ENCODE peak calls at places on chromosomes 12 and 14, in eight cellular contexts. L, S, G, F, M, Y, W and J are unnamed samples.

GRCh38 chr12:123106640-123107359 is 44.1 kb downstream of the PITPNM2 start:
- DNase-seq in L (no peak), S (no peak), G (no peak), F (no peak), M (no peak), Y (peak; percentile 77), W (no peak), J (peak; percentile 90)

GRCh38 chr12:90999518-90999917 is 5.3 kb downstream of the EPYC start:
- DNase-seq in L (no peak), S (no peak), G (peak; percentile 34), F (no peak), M (peak; percentile 51), Y (no peak), W (no peak), J (no peak)

GRCh38 chr12:11576104-11576503 is 73.4 kb upstream of the ETV6 start:
- DNase-seq in L (no peak), S (no peak), G (peak; percentile 48), F (no peak), M (peak; percentile 97), Y (no peak), W (no peak), J (peak; percentile 78)

GRCh38 chr12:28222081-28222700 is 31.9 kb downstream of the CCDC91 start:
- DNase-seq in L (no peak), S (no peak), G (no peak), F (no peak), M (no peak), Y (no peak), W (no peak), J (peak; percentile 87)

GRCh38 chr12:27342551-27342950 is 9.9 kb downstream of the BMAL2 start:
- DNase-seq in L (no peak), S (no peak), G (no peak), F (no peak), M (peak; percentile 43), Y (no peak), W (no peak), J (no peak)

GRCh38 chr14:71478542-71478941 is 453.7 kb upstream of the RGS6 start:
- DNase-seq in L (no peak), S (no peak), G (peak; percentile 64), F (no peak), M (peak; percentile 75), Y (no peak), W (no peak), J (peak; percentile 42)

GRCh38 chr12:123038966-123039365 is 58.5 kb downstream of the ARL6IP4 start:
- DNase-seq in L (no peak), S (no peak), G (no peak), F (no peak), M (no peak), Y (no peak), W (no peak), J (no peak)

GRCh38 chr14:96095581-96096476 is 56.7 kb downstream of the C14orf132 start:
- DNase-seq in L (no peak), S (peak; percentile 81), G (peak; percentile 92), F (no peak), M (peak; percentile 61), Y (no peak), W (no peak), J (no peak)

GRCh38 chr12:75542942-75543341 is 31.5 kb upstream of the KRR1 start:
- DNase-seq in L (no peak), S (no peak), G (peak; percentile 71), F (no peak), M (peak; percentile 29), Y (no peak), W (no peak), J (no peak)

GRCh38 chr12:1006255-1006654 is 15.2 kb downstream of the ERC1 start:
- DNase-seq in L (no peak), S (no peak), G (no peak), F (no peak), M (peak; percentile 45), Y (no peak), W (no peak), J (no peak)

GRCh38 chr12:131755305-131756113 is 44.6 kb downstream of the SFSWAP start:
- DNase-seq in L (no peak), S (no peak), G (peak; percentile 10), F (no peak), M (peak; percentile 30), Y (peak; percentile 58), W (no peak), J (peak; percentile 53)

GRCh38 chr12:46475972-46476645 is 103.5 kb upstream of the SLC38A2 start:
- DNase-seq in L (no peak), S (no peak), G (no peak), F (no peak), M (no peak), Y (no peak), W (no peak), J (no peak)

GRCh38 chr14:103522028-103522581 is 525 bp downstream of the CKB start:
- DNase-seq in L (peak; percentile 66), S (peak; percentile 76), G (no peak), F (no peak), M (no peak), Y (no peak), W (no peak), J (no peak)

GRCh38 chr12:108454539-108455139 is 60.4 kb upstream of the FICD start:
- DNase-seq in L (no peak), S (no peak), G (no peak), F (no peak), M (no peak), Y (no peak), W (no peak), J (no peak)

GRCh38 chr12:69068431-69068830 is 135.5 kb upstream of the CPM start:
- DNase-seq in L (peak; percentile 37), S (no peak), G (peak; percentile 53), F (no peak), M (peak; percentile 95), Y (no peak), W (no peak), J (peak; percentile 41)

GRCh38 chr12:107169200-107169599 is 75.9 kb upstream of the CRY1 start:
- DNase-seq in L (no peak), S (no peak), G (no peak), F (no peak), M (peak; percentile 86), Y (no peak), W (no peak), J (no peak)

GRCh38 chr12:88303335-88303734 is 161.2 kb downstream of the TMTC3 start:
- DNase-seq in L (no peak), S (no peak), G (no peak), F (no peak), M (no peak), Y (no peak), W (no peak), J (no peak)

GRCh38 chr14:79542121-79542520 is 669.2 kb downstream of the DIO2 start:
- DNase-seq in L (no peak), S (no peak), G (no peak), F (no peak), M (no peak), Y (no peak), W (no peak), J (no peak)

GRCh38 chr14:105503918-105504692 is 13.1 kb downstream of the TEDC1 start:
- DNase-seq in L (no peak), S (peak; percentile 64), G (no peak), F (no peak), M (no peak), Y (peak; percentile 17), W (no peak), J (no peak)

GRCh38 chr12:53224268-53224896 is 7.6 kb downstream of the RARG start:
- DNase-seq in L (peak; percentile 28), S (peak; percentile 77), G (no peak), F (no peak), M (peak; percentile 78), Y (no peak), W (no peak), J (no peak)
- TF ChIP-seq CTCF in L (no peak), S (no peak), G (peak; percentile 27), F (no peak), M (peak; percentile 59), Y (no peak), W (peak; percentile 22), J (peak; percentile 24)

DNA sequence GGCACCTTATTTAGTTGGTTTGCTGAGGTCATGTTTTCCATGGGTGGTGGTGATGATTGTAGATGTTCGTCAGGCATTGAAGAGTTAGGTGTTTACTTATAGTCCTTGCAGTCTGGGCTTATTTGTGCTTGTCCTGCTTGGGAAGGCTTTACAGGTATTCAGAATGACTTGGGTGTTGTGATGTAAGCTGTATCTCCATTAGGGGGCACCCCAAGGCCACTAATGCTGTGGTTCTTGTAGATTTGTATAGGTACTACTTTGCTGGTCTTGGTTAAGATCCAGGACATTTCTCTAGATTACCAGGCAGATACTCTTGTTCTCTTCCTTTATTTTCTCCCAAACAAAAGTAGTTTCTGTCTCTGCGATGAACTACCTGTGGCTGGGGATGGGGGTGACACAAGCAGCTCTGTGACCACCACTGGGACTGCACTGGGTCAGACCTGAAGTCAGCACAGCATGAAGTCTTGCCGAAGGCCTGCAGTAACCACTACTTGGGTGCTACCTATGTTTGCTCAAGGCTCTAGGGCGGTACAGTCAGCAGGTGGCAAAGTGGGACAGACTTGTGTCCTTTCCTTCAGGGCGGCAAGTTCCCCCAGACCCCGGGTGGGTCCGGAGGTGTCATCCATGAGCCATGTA is 35.8 kb upstream of the FBXO33 start:
- DNase-seq in L (no peak), S (no peak), G (peak; percentile 43), F (peak; percentile 33), M (peak; percentile 37), Y (no peak), W (no peak), J (peak; percentile 72)
- TF ChIP-seq CTCF in L (no peak), S (no peak), G (peak; percentile 45), F (no peak), M (peak; percentile 47), Y (no peak), W (peak; percentile 25), J (peak; percentile 58)

DNA sequence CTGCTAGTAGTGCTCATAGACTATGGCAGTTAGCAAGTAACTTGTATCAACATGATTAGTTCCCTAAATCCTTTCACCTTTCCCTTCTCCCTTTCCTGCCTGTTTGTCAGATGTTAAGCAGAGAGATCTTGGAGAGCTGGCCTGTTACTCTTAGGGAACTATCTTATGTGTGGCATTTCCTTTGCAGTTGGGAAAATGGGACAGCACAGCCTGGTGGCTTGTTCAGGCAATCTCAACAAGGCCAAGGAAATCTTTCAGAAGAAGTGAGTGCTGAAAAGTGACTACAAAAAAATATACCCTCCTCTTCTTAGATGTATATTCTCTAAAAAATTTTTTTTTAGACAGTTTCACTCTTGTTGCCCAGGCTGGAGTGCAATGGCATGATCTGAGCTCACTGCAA is 7.4 kb downstream of the PARP2 start:
- DNase-seq in L (no peak), S (no peak), G (peak; percentile 17), F (no peak), M (no peak), Y (no peak), W (no peak), J (no peak)
- TF ChIP-seq CTCF in L (no peak), S (no peak), G (peak; percentile 22), F (no peak), M (no peak), Y (no peak), W (peak; percentile 24), J (no peak)

DNA sequence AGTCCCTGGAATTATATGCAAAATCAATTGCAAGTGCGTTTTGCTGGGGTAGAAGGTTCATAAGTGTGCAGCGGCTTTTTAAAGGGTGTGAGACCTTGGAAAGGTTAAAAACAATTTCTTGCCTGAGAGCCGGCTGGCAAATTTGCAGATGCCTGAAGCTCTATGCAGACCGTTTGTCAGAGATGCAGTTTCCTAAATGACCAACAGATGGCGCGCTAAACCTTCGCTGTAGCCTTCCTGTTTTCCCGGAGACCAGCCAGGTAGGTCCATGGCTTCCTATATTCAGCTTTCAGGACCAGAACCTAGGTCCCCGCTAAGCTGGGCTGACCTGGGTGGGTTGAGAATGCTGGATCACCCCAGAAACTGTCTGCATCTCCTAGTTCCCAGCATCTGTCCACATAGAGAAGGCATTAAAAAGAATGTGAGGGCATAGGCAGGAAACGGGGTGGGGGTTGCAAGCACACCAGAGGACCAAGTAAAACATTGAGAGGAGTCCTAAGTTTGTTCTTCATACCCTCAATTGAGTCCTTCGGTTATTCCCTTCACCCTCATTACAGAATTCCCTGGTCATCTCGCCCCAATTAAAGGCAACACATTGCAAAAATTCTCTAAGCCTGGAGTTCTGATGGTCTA is 5.7 kb upstream of the NOS1 start:
- DNase-seq in L (peak; percentile 77), S (peak; percentile 73), G (peak; percentile 53), F (peak; percentile 89), M (peak; percentile 68), Y (no peak), W (peak; percentile 12), J (peak; percentile 72)
- TF ChIP-seq CTCF in L (peak; percentile 72), S (peak; percentile 61), G (peak; percentile 69), F (peak; percentile 93), M (peak; percentile 92), Y (peak; percentile 64), W (peak; percentile 83), J (peak; percentile 80)